ENCODE peak calls at places on chromosomes 7 and 10, in seven cellular contexts. H is coronary artery, B is tibial nerve, T is testis, C is K562, Q is GM12878, P is H9. D is an unnamed sample.

GRCh38 chr10:128879441-128880175 is 587.4 kb upstream of the MGMT start:
- DNase-seq in H (peak), B (no peak), T (no peak), C (no peak), Q (no peak), P (no peak), D (no peak)

GRCh38 chr10:69064762-69065328 is 23.1 kb upstream of the SRGN start:
- DNase-seq in H (no peak), B (no peak), T (no peak), C (peak), Q (no peak), P (no peak), D (no peak)

GRCh38 chr7:152312316-152312715 is 123.5 kb downstream of the KMT2C start:
- DNase-seq in H (no peak), B (no peak), T (no peak), C (no peak), Q (no peak), P (no peak), D (no peak)

GRCh38 chr10:75428434-75429158 is 2.8 kb upstream of the LRMDA start:
- DNase-seq in H (no peak), B (no peak), T (no peak), C (no peak), Q (peak), P (no peak), D (peak)

GRCh38 chr10:53123311-53123710 is 350.7 kb upstream of the MBL2 start:
- DNase-seq in H (no peak), B (no peak), T (no peak), C (no peak), Q (no peak), P (no peak), D (no peak)

GRCh38 chr7:102008535-102009262 is 191.3 kb downstream of the CUX1 start:
- DNase-seq in H (no peak), B (no peak), T (no peak), C (no peak), Q (no peak), P (no peak), D (peak)

GRCh38 chr7:101903505-101903849 is 86.1 kb downstream of the CUX1 start:
- DNase-seq in H (no peak), B (no peak), T (no peak), C (peak), Q (no peak), P (no peak), D (no peak)

GRCh38 chr7:87797798-87798403 is 78.3 kb downstream of the SLC25A40 start:
- DNase-seq in H (no peak), B (no peak), T (no peak), C (no peak), Q (peak), P (no peak), D (peak)

GRCh38 chr7:104950754-104951153 is 63.3 kb upstream of the KMT2E start:
- DNase-seq in H (no peak), B (no peak), T (no peak), C (no peak), Q (no peak), P (no peak), D (no peak)

GRCh38 chr10:11687779-11688447 is 54.3 kb upstream of the ECHDC3 start:
- DNase-seq in H (no peak), B (no peak), T (no peak), C (no peak), Q (no peak), P (no peak), D (peak)

GRCh38 chr10:119538632-119539358 is 3.7 kb downstream of the RGS10 start:
- DNase-seq in H (no peak), B (no peak), T (no peak), C (peak), Q (no peak), P (no peak), D (no peak)

GRCh38 chr7:106074257-106074656 is 37.9 kb downstream of the SYPL1 start:
- DNase-seq in H (no peak), B (no peak), T (no peak), C (no peak), Q (no peak), P (no peak), D (no peak)

GRCh38 chr10:78459639-78460037 is 426.0 kb downstream of the RPS24 start:
- DNase-seq in H (no peak), B (no peak), T (no peak), C (no peak), Q (no peak), P (no peak), D (no peak)

GRCh38 chr7:151032936-151033863 is 5.0 kb downstream of the ABCB8 start:
- DNase-seq in H (no peak), B (no peak), T (no peak), C (peak), Q (no peak), P (no peak), D (no peak)
- TF ChIP-seq CTCF in H (no peak), B (no peak), T (no peak), C (peak), Q (peak), P (peak), D (no peak)

DNA sequence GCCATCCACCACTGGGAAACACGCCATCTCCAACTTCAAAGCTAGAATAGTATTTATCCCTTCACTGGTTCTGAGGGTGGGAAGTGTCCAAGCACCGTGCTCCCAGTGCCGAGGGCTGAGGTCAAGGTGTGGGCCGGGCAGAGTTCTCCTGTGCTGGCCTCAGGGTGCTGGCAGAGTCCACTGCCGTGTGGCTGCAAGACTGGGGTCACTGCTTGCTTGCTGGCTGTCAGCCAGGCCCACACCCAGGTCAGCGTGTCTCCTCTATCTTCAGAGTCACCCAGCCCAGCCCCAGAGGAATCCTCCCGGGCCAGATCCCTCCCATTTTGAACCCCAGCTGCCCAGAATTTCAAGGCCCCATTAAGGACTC is 45.4 kb upstream of the PPP2R2D start:
- DNase-seq in H (no peak), B (no peak), T (no peak), C (no peak), Q (no peak), P (no peak), D (no peak)
- H3K27ac ChIP-seq in H (no peak), B (no peak), T (no peak), C (no peak), Q (no peak), P (no peak), D (no peak)

GRCh38 chr7:37833107-37833817 is 15.1 kb upstream of the NME8 start:
- DNase-seq in H (no peak), B (no peak), T (peak), C (peak), Q (no peak), P (peak), D (peak)

GRCh38 chr7:37832194-37832593 is 16.2 kb upstream of the NME8 start:
- DNase-seq in H (no peak), B (peak), T (peak), C (no peak), Q (no peak), P (no peak), D (peak)

GRCh38 chr7:37831214-37831613 is 17.2 kb upstream of the NME8 start:
- DNase-seq in H (no peak), B (no peak), T (no peak), C (no peak), Q (no peak), P (no peak), D (no peak)

GRCh38 chr7:37833818-37834146 is 14.6 kb upstream of the NME8 start:
- DNase-seq in H (no peak), B (no peak), T (no peak), C (no peak), Q (no peak), P (no peak), D (no peak)
- TF ChIP-seq CTCF in H (peak), B (no peak), T (no peak), C (no peak), Q (no peak), P (peak), D (peak)

GRCh38 chr7:137919987-137920386 is 73.2 kb upstream of the DGKI start:
- DNase-seq in H (no peak), B (no peak), T (no peak), C (no peak), Q (no peak), P (no peak), D (no peak)
- H3K27ac ChIP-seq in H (peak), B (no peak), T (no peak), C (no peak), Q (no peak), P (no peak), D (no peak)

DNA sequence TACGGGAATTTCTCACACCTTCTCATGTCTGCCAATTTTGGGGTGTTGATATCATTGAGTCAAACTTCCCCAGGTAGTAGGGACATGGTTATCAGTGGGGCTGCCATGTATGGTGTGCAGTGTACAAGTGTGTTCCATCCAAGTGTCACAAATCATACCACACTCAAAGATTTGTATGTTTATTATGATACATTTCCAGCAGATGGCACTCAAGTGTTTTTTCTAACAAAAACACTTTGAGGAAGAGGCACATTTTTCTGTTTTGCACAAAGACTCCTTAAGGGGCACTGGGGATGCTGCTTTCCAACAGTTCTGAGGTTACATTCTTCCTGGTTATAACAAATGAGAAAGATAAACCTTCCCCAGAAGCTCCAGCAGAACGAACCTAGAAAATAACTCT is 414.5 kb downstream of the REEP3 start:
- DNase-seq in H (no peak), B (no peak), T (no peak), C (no peak), Q (no peak), P (no peak), D (no peak)
- TF ChIP-seq CTCF in H (no peak), B (no peak), T (no peak), C (no peak), Q (no peak), P (no peak), D (no peak)

DNA sequence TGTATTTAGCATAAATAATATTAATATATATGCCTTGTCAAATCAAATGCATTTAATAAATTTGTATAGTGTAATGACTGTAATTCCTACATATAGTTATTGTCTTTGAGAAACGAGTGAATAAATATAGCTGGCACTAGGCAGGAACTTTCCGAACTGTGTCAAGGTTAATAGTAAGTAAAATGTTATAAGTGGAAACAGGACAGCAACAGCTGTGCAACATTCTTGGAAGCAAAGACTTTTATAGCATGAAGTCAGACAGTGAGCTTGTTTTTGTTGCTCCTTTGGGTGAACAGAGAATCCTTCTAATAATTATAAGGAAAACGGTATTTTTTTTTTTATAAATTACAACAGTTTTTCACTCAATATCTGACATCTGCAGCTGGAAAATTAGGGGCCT is 14.0 kb upstream of the EXOC6 start:
- DNase-seq in H (no peak), B (no peak), T (no peak), C (no peak), Q (no peak), P (no peak), D (no peak)
- H3K27ac ChIP-seq in H (no peak), B (no peak), T (peak), C (peak), Q (no peak), P (no peak), D (no peak)

GRCh38 chr10:70272925-70273316 is 10.9 kb downstream of the NPFFR1 start:
- DNase-seq in H (no peak), B (no peak), T (no peak), C (peak), Q (peak), P (no peak), D (peak)
- TF ChIP-seq CTCF in H (no peak), B (peak), T (peak), C (peak), Q (peak), P (peak), D (peak)

GRCh38 chr7:77413861-77414424 is 2.2 kb downstream of the GSAP start:
- DNase-seq in H (no peak), B (no peak), T (no peak), C (no peak), Q (no peak), P (no peak), D (no peak)
- H3K27ac ChIP-seq in H (peak), B (no peak), T (no peak), C (no peak), Q (peak), P (no peak), D (no peak)

GRCh38 chr7:1419688-1420087 is 39.6 kb downstream of the MICALL2 start:
- DNase-seq in H (no peak), B (no peak), T (no peak), C (no peak), Q (no peak), P (peak), D (no peak)
- TF ChIP-seq CTCF in H (no peak), B (no peak), T (no peak), C (no peak), Q (no peak), P (peak), D (no peak)